ENCODE peak calls at places on chromosomes 7 and 10, in eight cellular contexts. One of them, this sample, is unnamed.

GRCh38 chr10:51425431-51425830 is 274.0 kb downstream of the CSTF2T start:
- DNase-seq in fibroblast of pulmonary artery: peak
- DNase-seq in testis: no peak
- DNase-seq in pancreas: no peak
- DNase-seq in PC-3: no peak
- DNase-seq in tibial nerve: no peak
- DNase-seq in HCT116: no peak
- DNase-seq in uterus: no peak
- DNase-seq in this sample: no peak

GRCh38 chr10:92839191-92840085 is 8.9 kb upstream of the EXOC6 start:
- DNase-seq in fibroblast of pulmonary artery: peak
- DNase-seq in testis: peak
- DNase-seq in pancreas: no peak
- DNase-seq in PC-3: no peak
- DNase-seq in tibial nerve: no peak
- DNase-seq in HCT116: no peak
- DNase-seq in uterus: peak
- DNase-seq in this sample: no peak

GRCh38 chr10:93287775-93288174 is 194.4 kb downstream of the MYOF start:
- DNase-seq in fibroblast of pulmonary artery: no peak
- DNase-seq in testis: no peak
- DNase-seq in pancreas: no peak
- DNase-seq in PC-3: no peak
- DNase-seq in tibial nerve: no peak
- DNase-seq in HCT116: no peak
- DNase-seq in uterus: no peak
- DNase-seq in this sample: no peak

GRCh38 chr7:142498364-142498763 is 240.5 kb upstream of the PRSS58 start:
- DNase-seq in fibroblast of pulmonary artery: no peak
- DNase-seq in testis: no peak
- DNase-seq in pancreas: no peak
- DNase-seq in PC-3: no peak
- DNase-seq in tibial nerve: no peak
- DNase-seq in HCT116: no peak
- DNase-seq in uterus: no peak
- DNase-seq in this sample: no peak

GRCh38 chr7:6096581-6096980 is 65.4 kb downstream of the ANKRD61 start:
- DNase-seq in fibroblast of pulmonary artery: no peak
- DNase-seq in testis: no peak
- DNase-seq in pancreas: no peak
- DNase-seq in PC-3: no peak
- DNase-seq in tibial nerve: no peak
- DNase-seq in HCT116: no peak
- DNase-seq in uterus: no peak
- DNase-seq in this sample: no peak

GRCh38 chr7:151485006-151485732 is 34.5 kb downstream of the RHEB start:
- DNase-seq in fibroblast of pulmonary artery: peak
- DNase-seq in testis: no peak
- DNase-seq in pancreas: no peak
- DNase-seq in PC-3: peak
- DNase-seq in tibial nerve: no peak
- DNase-seq in HCT116: peak
- DNase-seq in uterus: peak
- DNase-seq in this sample: no peak

GRCh38 chr7:37494940-37495339 is 46.3 kb upstream of the ELMO1 start:
- DNase-seq in fibroblast of pulmonary artery: no peak
- DNase-seq in testis: no peak
- DNase-seq in pancreas: no peak
- DNase-seq in PC-3: no peak
- DNase-seq in tibial nerve: no peak
- DNase-seq in HCT116: no peak
- DNase-seq in uterus: no peak
- DNase-seq in this sample: no peak

GRCh38 chr10:3978762-3979161 is 193.8 kb upstream of the KLF6 start:
- DNase-seq in fibroblast of pulmonary artery: no peak
- DNase-seq in testis: no peak
- DNase-seq in pancreas: no peak
- DNase-seq in PC-3: no peak
- DNase-seq in tibial nerve: no peak
- DNase-seq in HCT116: no peak
- DNase-seq in uterus: no peak
- DNase-seq in this sample: no peak

GRCh38 chr10:119233123-119233820 is 25.9 kb downstream of the GRK5 start:
- DNase-seq in fibroblast of pulmonary artery: peak
- DNase-seq in testis: no peak
- DNase-seq in pancreas: no peak
- DNase-seq in PC-3: no peak
- DNase-seq in tibial nerve: no peak
- DNase-seq in HCT116: no peak
- DNase-seq in uterus: no peak
- DNase-seq in this sample: no peak

GRCh38 chr7:102289051-102289450 is 2.4 kb downstream of the SH2B2 start:
- DNase-seq in fibroblast of pulmonary artery: no peak
- DNase-seq in testis: no peak
- DNase-seq in pancreas: no peak
- DNase-seq in PC-3: no peak
- DNase-seq in tibial nerve: no peak
- DNase-seq in HCT116: no peak
- DNase-seq in uterus: no peak
- DNase-seq in this sample: no peak

GRCh38 chr10:60681103-60681502 is 97.2 kb upstream of the CDK1 start:
- DNase-seq in fibroblast of pulmonary artery: no peak
- DNase-seq in testis: no peak
- DNase-seq in pancreas: no peak
- DNase-seq in PC-3: no peak
- DNase-seq in tibial nerve: no peak
- DNase-seq in HCT116: no peak
- DNase-seq in uterus: no peak
- DNase-seq in this sample: no peak

GRCh38 chr7:75971961-75972763 is 22.2 kb downstream of the TMEM120A start:
- DNase-seq in fibroblast of pulmonary artery: peak
- DNase-seq in testis: no peak
- DNase-seq in pancreas: no peak
- DNase-seq in PC-3: no peak
- DNase-seq in tibial nerve: no peak
- DNase-seq in HCT116: no peak
- DNase-seq in uterus: peak
- DNase-seq in this sample: no peak

GRCh38 chr7:112233048-112233697 is 26.7 kb downstream of the ZNF277 start:
- DNase-seq in fibroblast of pulmonary artery: peak
- DNase-seq in testis: no peak
- DNase-seq in pancreas: no peak
- DNase-seq in PC-3: peak
- DNase-seq in tibial nerve: no peak
- DNase-seq in HCT116: no peak
- DNase-seq in uterus: no peak
- DNase-seq in this sample: no peak

GRCh38 chr10:119588071-119588470 is 8.7 kb downstream of the TIAL1 start:
- DNase-seq in fibroblast of pulmonary artery: no peak
- DNase-seq in testis: no peak
- DNase-seq in pancreas: no peak
- DNase-seq in PC-3: no peak
- DNase-seq in tibial nerve: no peak
- DNase-seq in HCT116: no peak
- DNase-seq in uterus: no peak
- DNase-seq in this sample: no peak

DNA sequence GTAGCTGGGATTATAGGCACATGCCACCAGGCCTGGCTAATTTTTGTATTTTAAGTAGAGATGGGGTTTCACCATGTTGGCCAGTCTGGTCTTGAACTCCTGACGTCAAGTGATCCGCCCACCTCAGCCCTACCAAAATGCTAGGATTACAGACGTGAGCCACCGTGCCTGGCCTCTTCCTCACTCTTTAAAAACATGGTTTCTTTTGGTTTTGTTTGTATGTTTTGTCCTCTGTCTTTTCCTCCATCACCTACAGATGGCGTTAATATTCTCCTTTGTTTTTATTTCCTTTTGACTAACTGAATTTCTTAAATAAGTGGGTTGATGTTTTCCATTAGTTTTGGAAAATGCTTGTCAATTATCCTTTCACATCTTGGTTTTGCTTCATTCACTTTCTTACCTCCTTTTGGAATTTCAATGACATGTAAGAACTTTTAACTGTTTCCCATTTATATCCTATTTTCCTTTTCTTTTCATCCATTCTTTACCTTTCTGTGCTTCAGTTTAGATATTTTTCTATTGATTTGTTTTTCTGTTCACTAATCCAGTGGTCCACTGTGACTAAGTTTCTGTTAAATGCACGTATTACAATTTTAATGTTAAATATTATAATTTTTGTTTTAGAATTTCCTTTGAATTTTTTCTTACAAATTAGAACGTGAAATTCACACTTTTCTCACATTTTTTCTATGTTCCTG is 104.1 kb downstream of the ZNF467 start:
- DNase-seq in fibroblast of pulmonary artery: peak
- DNase-seq in testis: no peak
- DNase-seq in pancreas: no peak
- DNase-seq in PC-3: peak
- DNase-seq in tibial nerve: no peak
- DNase-seq in HCT116: peak
- DNase-seq in uterus: no peak
- DNase-seq in this sample: peak
- TF ChIP-seq CTCF in fibroblast of pulmonary artery: peak
- TF ChIP-seq CTCF in testis: no peak
- TF ChIP-seq CTCF in pancreas: peak
- TF ChIP-seq CTCF in PC-3: peak
- TF ChIP-seq CTCF in tibial nerve: no peak
- TF ChIP-seq CTCF in HCT116: peak
- TF ChIP-seq CTCF in uterus: peak
- TF ChIP-seq CTCF in this sample: peak

GRCh38 chr7:130147710-130148325 is 57.4 kb downstream of the TMEM209 start:
- DNase-seq in fibroblast of pulmonary artery: no peak
- DNase-seq in testis: no peak
- DNase-seq in pancreas: no peak
- DNase-seq in PC-3: no peak
- DNase-seq in tibial nerve: no peak
- DNase-seq in HCT116: no peak
- DNase-seq in uterus: no peak
- DNase-seq in this sample: no peak
- H3K4me3 ChIP-seq in fibroblast of pulmonary artery: no peak
- H3K4me3 ChIP-seq in testis: no peak
- H3K4me3 ChIP-seq in pancreas: no peak
- H3K4me3 ChIP-seq in PC-3: no peak
- H3K4me3 ChIP-seq in tibial nerve: no peak
- H3K4me3 ChIP-seq in HCT116: no peak
- H3K4me3 ChIP-seq in uterus: no peak
- H3K4me3 ChIP-seq in this sample: no peak

GRCh38 chr10:69408318-69409175 is 8.2 kb downstream of the TACR2 start:
- DNase-seq in fibroblast of pulmonary artery: peak
- DNase-seq in testis: peak
- DNase-seq in pancreas: peak
- DNase-seq in PC-3: peak
- DNase-seq in tibial nerve: peak
- DNase-seq in HCT116: peak
- DNase-seq in uterus: peak
- DNase-seq in this sample: peak
- TF ChIP-seq CTCF in fibroblast of pulmonary artery: peak
- TF ChIP-seq CTCF in testis: peak
- TF ChIP-seq CTCF in pancreas: peak
- TF ChIP-seq CTCF in PC-3: peak
- TF ChIP-seq CTCF in tibial nerve: peak
- TF ChIP-seq CTCF in HCT116: peak
- TF ChIP-seq CTCF in uterus: peak
- TF ChIP-seq CTCF in this sample: peak

DNA sequence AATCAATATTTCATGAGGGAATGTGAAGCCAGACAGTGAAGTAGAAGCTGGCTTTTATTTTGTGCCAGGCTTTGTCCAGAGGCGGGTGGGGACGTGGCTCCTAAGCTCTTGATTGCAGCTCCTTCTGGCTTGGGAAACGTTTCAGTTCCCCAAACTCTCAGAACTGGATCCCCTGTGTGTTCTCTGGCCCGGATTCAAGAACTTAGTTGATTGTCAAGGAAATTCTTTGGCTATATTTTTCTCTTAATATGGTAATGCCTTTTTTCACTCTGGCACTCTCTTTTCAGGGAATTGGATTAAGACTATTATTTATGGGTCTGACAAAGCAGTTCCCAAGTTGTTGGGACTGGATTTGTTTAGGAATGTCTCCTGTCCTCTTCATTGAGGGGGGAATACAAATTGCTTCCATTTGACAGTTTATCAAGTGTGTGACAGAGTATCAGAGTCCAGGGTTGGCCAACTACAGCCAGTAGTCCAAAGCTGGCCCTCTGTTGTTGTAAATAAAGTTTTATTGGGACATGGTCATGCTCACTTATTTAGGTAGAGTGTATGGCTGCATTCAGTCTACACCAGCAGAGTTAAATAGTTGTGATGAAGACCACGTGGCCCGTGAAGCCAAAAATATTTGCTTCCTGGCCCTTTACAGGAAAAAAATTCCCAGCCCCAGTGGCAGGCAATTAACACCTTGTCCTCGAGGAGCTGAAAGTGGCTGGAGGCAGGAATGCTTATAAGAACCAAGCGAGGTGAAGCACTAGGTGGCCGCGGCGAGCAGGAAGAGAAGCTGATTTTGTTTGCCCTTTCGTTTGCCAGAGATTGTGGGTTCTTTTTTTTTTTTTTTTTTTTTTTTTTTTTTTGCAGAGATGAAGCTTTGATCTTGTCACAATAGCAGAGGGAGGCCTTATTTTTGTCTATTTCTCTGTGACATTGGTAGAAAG is 34.3 kb downstream of the HTRA1 start:
- DNase-seq in fibroblast of pulmonary artery: peak
- DNase-seq in testis: peak
- DNase-seq in pancreas: no peak
- DNase-seq in PC-3: no peak
- DNase-seq in tibial nerve: no peak
- DNase-seq in HCT116: peak
- DNase-seq in uterus: no peak
- DNase-seq in this sample: no peak
- H3K4me3 ChIP-seq in fibroblast of pulmonary artery: no peak
- H3K4me3 ChIP-seq in testis: no peak
- H3K4me3 ChIP-seq in pancreas: no peak
- H3K4me3 ChIP-seq in PC-3: peak
- H3K4me3 ChIP-seq in tibial nerve: no peak
- H3K4me3 ChIP-seq in HCT116: peak
- H3K4me3 ChIP-seq in uterus: no peak
- H3K4me3 ChIP-seq in this sample: no peak

DNA sequence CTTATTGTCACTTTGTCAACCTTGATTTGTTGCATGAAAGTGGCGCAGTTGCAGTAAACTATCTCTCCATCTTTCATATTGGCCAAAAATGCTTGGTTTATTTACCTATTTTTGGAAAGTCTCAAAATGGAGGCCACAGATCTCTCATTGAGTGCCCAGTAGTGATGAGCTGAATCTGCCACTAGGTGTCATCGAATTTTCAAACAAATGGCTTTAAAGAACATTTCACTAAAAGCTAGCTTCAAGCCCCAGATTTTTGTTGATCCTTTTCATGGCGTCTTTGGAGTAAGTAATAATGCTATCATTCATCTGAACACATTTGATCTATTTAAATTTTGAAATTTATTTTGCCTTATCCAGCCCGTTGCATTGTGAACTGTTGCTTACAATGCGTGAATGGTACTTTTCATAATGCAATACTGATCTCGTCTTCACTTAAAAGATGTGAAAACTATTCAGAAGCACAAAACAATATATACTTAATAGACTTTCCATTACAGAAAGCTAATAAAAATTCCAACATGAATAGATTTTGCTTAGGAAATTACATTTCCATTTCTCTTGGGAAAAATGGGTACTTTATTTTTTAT is 236.2 kb downstream of the DNAJB9 start:
- DNase-seq in fibroblast of pulmonary artery: peak
- DNase-seq in testis: peak
- DNase-seq in pancreas: no peak
- DNase-seq in PC-3: peak
- DNase-seq in tibial nerve: no peak
- DNase-seq in HCT116: peak
- DNase-seq in uterus: no peak
- DNase-seq in this sample: no peak
- TF ChIP-seq CTCF in fibroblast of pulmonary artery: peak
- TF ChIP-seq CTCF in testis: peak
- TF ChIP-seq CTCF in pancreas: peak
- TF ChIP-seq CTCF in PC-3: peak
- TF ChIP-seq CTCF in tibial nerve: no peak
- TF ChIP-seq CTCF in HCT116: peak
- TF ChIP-seq CTCF in uterus: no peak
- TF ChIP-seq CTCF in this sample: peak